ENCODE peak calls at places on chromosomes 2 and 18, in five cellular contexts. R, K, A, C and Y are unnamed samples.

GRCh38 chr18:48548404-48548771 is 9.6 kb downstream of the CTIF start:
- DNase-seq in R (no peak), K (no peak), A (no peak), C (no peak), Y (peak; percentile 53)

GRCh38 chr2:23502096-23502495 is 117.1 kb downstream of the KLHL29 start:
- DNase-seq in R (no peak), K (no peak), A (no peak), C (peak; percentile 56), Y (no peak)

GRCh38 chr18:59708988-59709387 is 11.8 kb upstream of the CCBE1 start:
- DNase-seq in R (no peak), K (no peak), A (no peak), C (no peak), Y (no peak)

GRCh38 chr2:144328933-144329332 is 191.0 kb downstream of the ZEB2 start:
- DNase-seq in R (no peak), K (no peak), A (no peak), C (no peak), Y (no peak)

GRCh38 chr2:239119346-239120126 is 271.7 kb downstream of the TWIST2 start:
- DNase-seq in R (no peak), K (no peak), A (no peak), C (no peak), Y (no peak)

GRCh38 chr2:224586127-224586702 is 1.1 kb upstream of the CUL3 start:
- DNase-seq in R (no peak), K (no peak), A (no peak), C (no peak), Y (no peak)

GRCh38 chr2:23418056-23418455 is 33.1 kb downstream of the KLHL29 start:
- DNase-seq in R (no peak), K (no peak), A (no peak), C (no peak), Y (no peak)

GRCh38 chr2:127650041-127650784 is 4.3 kb downstream of the GPR17 start:
- DNase-seq in R (no peak), K (no peak), A (no peak), C (no peak), Y (no peak)

GRCh38 chr2:113273031-113273551 is 5.6 kb downstream of the PAX8 start:
- DNase-seq in R (no peak), K (no peak), A (no peak), C (no peak), Y (no peak)

GRCh38 chr2:177396630-177397460 is 4.3 kb downstream of the AGPS start:
- DNase-seq in R (no peak), K (no peak), A (peak; percentile 94), C (no peak), Y (no peak)

GRCh38 chr2:30601375-30601774 is 154.3 kb downstream of the LCLAT1 start:
- DNase-seq in R (no peak), K (no peak), A (no peak), C (no peak), Y (no peak)

GRCh38 chr2:11901351-11902069 is 155.1 kb downstream of the LPIN1 start:
- DNase-seq in R (no peak), K (no peak), A (no peak), C (no peak), Y (no peak)

GRCh38 chr2:39308778-39309177 is 65.0 kb upstream of the CDKL4 start:
- DNase-seq in R (no peak), K (no peak), A (no peak), C (no peak), Y (no peak)

GRCh38 chr18:61132036-61132435 is 201.2 kb upstream of the CDH20 start:
- DNase-seq in R (no peak), K (no peak), A (no peak), C (no peak), Y (no peak)

GRCh38 chr2:12107849-12108420 is 361.5 kb downstream of the LPIN1 start:
- DNase-seq in R (no peak), K (no peak), A (no peak), C (peak; percentile 30), Y (no peak)

GRCh38 chr2:51720826-51721225 is 688.9 kb upstream of the NRXN1 start:
- DNase-seq in R (no peak), K (no peak), A (no peak), C (no peak), Y (no peak)

GRCh38 chr2:69994166-69994565 is 32.7 kb upstream of the ASPRV1 start:
- DNase-seq in R (no peak), K (no peak), A (no peak), C (no peak), Y (no peak)

GRCh38 chr2:109383505-109384307 is 230.1 kb downstream of the SEPTIN10 start:
- DNase-seq in R (peak; percentile 13), K (no peak), A (no peak), C (no peak), Y (no peak)

GRCh38 chr18:21452808-21453511 is 147.5 kb downstream of the ESCO1 start:
- DNase-seq in R (no peak), K (no peak), A (no peak), C (no peak), Y (no peak)

GRCh38 chr18:42413870-42414269 is 458.8 kb downstream of the PIK3C3 start:
- DNase-seq in R (no peak), K (no peak), A (no peak), C (no peak), Y (no peak)

GRCh38 chr2:238278626-238279323 is 9.6 kb downstream of the PER2 start:
- DNase-seq in R (no peak), K (no peak), A (no peak), C (no peak), Y (no peak)

GRCh38 chr18:78420116-78420515 is 559.5 kb upstream of the SALL3 start:
- DNase-seq in R (no peak), K (no peak), A (no peak), C (no peak), Y (no peak)

GRCh38 chr2:168699834-168700417 is 102.5 kb upstream of the NOSTRIN start:
- DNase-seq in R (peak; percentile 80), K (no peak), A (no peak), C (peak; percentile 25), Y (peak; percentile 56)

GRCh38 chr2:64401501-64401880 is 52.5 kb upstream of the LGALSL start:
- DNase-seq in R (no peak), K (no peak), A (no peak), C (no peak), Y (no peak)

GRCh38 chr2:47339745-47340541 is 63.0 kb upstream of the MSH2 start:
- DNase-seq in R (no peak), K (peak; percentile 92), A (no peak), C (peak; percentile 59), Y (no peak)

GRCh38 chr2:68857855-68858456 is 13.2 kb downstream of the BMP10 start:
- DNase-seq in R (no peak), K (no peak), A (no peak), C (no peak), Y (no peak)

GRCh38 chr2:189222440-189222839 is 42.9 kb upstream of the COL5A2 start:
- DNase-seq in R (no peak), K (no peak), A (peak; percentile 91), C (no peak), Y (no peak)

GRCh38 chr2:1864301-1864980 is 120.1 kb upstream of the PXDN start:
- DNase-seq in R (no peak), K (no peak), A (no peak), C (no peak), Y (no peak)

GRCh38 chr2:84958135-84959044 is 12.6 kb upstream of the KCMF1 start:
- DNase-seq in R (no peak), K (peak; percentile 93), A (peak; percentile 87), C (peak; percentile 84), Y (peak; percentile 28)

GRCh38 chr2:84956334-84957297 is 14.3 kb upstream of the KCMF1 start:
- DNase-seq in R (no peak), K (no peak), A (no peak), C (no peak), Y (no peak)

GRCh38 chr2:84957771-84958134 is 13.2 kb upstream of the KCMF1 start:
- DNase-seq in R (no peak), K (no peak), A (no peak), C (no peak), Y (no peak)

GRCh38 chr2:84954329-84954728 is 16.6 kb upstream of the KCMF1 start:
- DNase-seq in R (no peak), K (no peak), A (no peak), C (no peak), Y (no peak)

GRCh38 chr2:84953535-84953934 is 17.4 kb upstream of the KCMF1 start:
- DNase-seq in R (no peak), K (no peak), A (no peak), C (no peak), Y (no peak)
- TF ChIP-seq POLR2A in R (no peak), K (no peak), A (no peak), C (no peak), Y (no peak)

DNA sequence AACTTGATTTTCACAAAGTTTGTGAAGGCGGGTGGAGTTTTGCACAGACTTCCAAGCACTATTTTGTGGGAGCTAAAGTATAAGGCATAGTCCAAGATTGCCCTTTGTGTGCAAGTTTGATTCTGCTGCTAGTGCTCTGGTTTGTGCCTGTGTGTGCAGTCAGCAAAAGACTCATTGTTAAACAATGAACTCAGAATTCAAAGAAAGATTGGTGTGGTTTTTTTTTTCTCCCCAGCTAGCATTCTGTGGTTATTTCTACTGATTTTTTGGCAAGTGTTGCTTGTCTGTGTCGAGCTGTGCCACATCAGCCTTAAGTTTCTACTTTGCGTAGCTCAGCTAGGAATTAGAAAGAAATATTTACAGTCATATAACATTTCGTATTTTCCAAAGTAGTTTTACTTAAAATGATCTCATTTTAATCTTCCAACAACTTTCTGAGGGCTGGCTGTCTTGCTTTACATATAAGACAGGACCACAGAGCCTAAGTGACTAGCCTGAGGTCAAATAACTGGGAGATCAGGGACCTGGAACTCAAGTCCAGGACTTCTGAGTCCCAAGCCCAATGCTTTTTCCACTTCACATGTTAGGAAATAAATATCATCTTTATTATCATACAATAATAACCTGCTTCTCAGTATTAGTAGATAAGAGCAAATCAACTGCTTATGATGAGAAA is 69.8 kb downstream of the BABAM2 start:
- DNase-seq in R (no peak), K (no peak), A (peak; percentile 59), C (no peak), Y (no peak)
- H3K4me3 ChIP-seq in R (no peak overlapping the region), K (no peak overlapping the region), A (no peak overlapping the region), C (no peak overlapping the region), Y (no peak overlapping the region)

GRCh38 chr2:174842496-174842895 is 78.2 kb upstream of the CHRNA1 start:
- DNase-seq in R (no peak), K (no peak), A (no peak), C (no peak), Y (no peak)

GRCh38 chr2:174846218-174846617 is 81.9 kb upstream of the CHRNA1 start:
- DNase-seq in R (no peak), K (no peak), A (no peak), C (no peak), Y (no peak)

GRCh38 chr2:174841931-174842330 is 77.7 kb upstream of the CHRNA1 start:
- DNase-seq in R (no peak), K (no peak), A (no peak), C (no peak), Y (no peak)

GRCh38 chr2:174844295-174844708 is 80.0 kb upstream of the CHRNA1 start:
- DNase-seq in R (no peak), K (no peak), A (no peak), C (no peak), Y (no peak)

GRCh38 chr2:174846941-174847938 is 83.0 kb upstream of the CHRNA1 start:
- DNase-seq in R (no peak), K (no peak), A (peak; percentile 53), C (no peak), Y (no peak)
- TF ChIP-seq POLR2A in R (no peak), K (no peak), A (no peak), C (no peak), Y (no peak)

GRCh38 chr2:170815311-170815710 is 1.4 kb upstream of the GAD1 start:
- DNase-seq in R (no peak), K (no peak), A (no peak), C (no peak), Y (no peak)
- H3K4me3 ChIP-seq in R (no peak overlapping the region), K (peak overlapping the region; percentile 67), A (no peak overlapping the region), C (no peak overlapping the region), Y (no peak overlapping the region)

GRCh38 chr2:233143700-233144331 is 83.7 kb downstream of the INPP5D start:
- DNase-seq in R (no peak), K (no peak), A (no peak), C (no peak), Y (no peak)
- TF ChIP-seq POLR2A in R (no peak), K (no peak), A (no peak), C (no peak), Y (no peak)